ENCODE peak calls at places on chromosome 18, in ten cellular contexts. I, Q, D, X, R, O, B, Z, A and E are unnamed samples.

GRCh38 chr18:23066504-23067039 is 68.7 kb upstream of the CABLES1 start:
- DNase-seq in Z (no peak), Q (no peak), O (no peak), B (no peak), A (no peak), R (no peak), X (no peak), I (no peak), D (no peak), E (no peak)

GRCh38 chr18:13564579-13564978 is 161.8 kb downstream of the FAM210A start:
- DNase-seq in Z (peak), X (no peak), D (no peak), R (no peak), O (no peak), Q (no peak), A (peak), I (no peak), B (no peak), E (no peak)

GRCh38 chr18:41645600-41646360 is 309.3 kb upstream of the PIK3C3 start:
- DNase-seq in X (no peak), B (no peak), D (no peak), Z (no peak), Q (no peak), I (peak), O (no peak), R (no peak), A (no peak), E (no peak)

GRCh38 chr18:13513481-13513880 is 212.9 kb downstream of the FAM210A start:
- DNase-seq in X (no peak), Z (peak), I (no peak), D (no peak), B (no peak), O (no peak), Q (no peak), A (no peak), R (no peak), E (no peak)

GRCh38 chr18:12076424-12077140 is 17.1 kb upstream of the ANKRD62 start:
- DNase-seq in I (no peak), Z (no peak), D (no peak), Q (no peak), R (no peak), A (no peak), X (no peak), B (peak), O (no peak), E (no peak)

GRCh38 chr18:37565138-37565984 is at the start of gene CELF4:
- DNase-seq in Q (no peak), Z (no peak), X (no peak), R (no peak), I (no peak), O (no peak), D (no peak), A (peak), B (no peak), E (no peak)

GRCh38 chr18:30359521-30359920 is 683.0 kb downstream of the DSC3 start:
- DNase-seq in Z (no peak), D (no peak), O (no peak), X (no peak), A (no peak), I (no peak), R (no peak), Q (no peak), B (no peak), E (no peak)

GRCh38 chr18:5393779-5394178 is 98.3 kb upstream of the ZBTB14 start:
- DNase-seq in Z (no peak), A (no peak), R (no peak), Q (no peak), X (peak), D (peak), B (no peak), O (no peak), I (no peak), E (no peak)

GRCh38 chr18:67467188-67467587 is 49.3 kb downstream of the DSEL start:
- DNase-seq in O (no peak), Z (no peak), X (no peak), I (no peak), D (no peak), Q (no peak), R (no peak), B (no peak), A (peak), E (no peak)

GRCh38 chr18:77012751-77013550 is 119.6 kb downstream of the MBP start:
- DNase-seq in Z (no peak), O (no peak), I (no peak), X (no peak), Q (no peak), D (no peak), R (no peak), B (no peak), A (no peak), E (no peak)

GRCh38 chr18:27413495-27414401 is 228.6 kb upstream of the CHST9 start:
- DNase-seq in Z (no peak), X (peak), R (no peak), O (no peak), D (no peak), I (peak), Q (no peak), B (no peak), A (no peak), E (no peak)

GRCh38 chr18:72470391-72470790 is 73.8 kb downstream of the CBLN2 start:
- DNase-seq in O (no peak), B (no peak), Z (no peak), A (no peak), X (no peak), I (no peak), Q (no peak), R (no peak), D (no peak), E (no peak)

GRCh38 chr18:80096032-80096565 is 13.0 kb upstream of the ADNP2 start:
- DNase-seq in R (no peak), O (no peak), X (no peak), B (no peak), A (no peak), Z (no peak), D (no peak), I (peak), Q (no peak), E (no peak)

GRCh38 chr18:50203801-50204604 is 9.1 kb upstream of the MYO5B start:
- DNase-seq in I (peak), Q (no peak), Z (no peak), R (peak), O (no peak), A (peak), X (no peak), B (peak), D (no peak), E (no peak)

GRCh38 chr18:3457261-3457724 is 7.3 kb downstream of the TGIF1 start:
- DNase-seq in I (no peak), X (no peak), Z (no peak), R (no peak), O (no peak), A (no peak), Q (no peak), B (no peak), D (no peak), E (no peak)

GRCh38 chr18:76260941-76261472 is 234.0 kb downstream of the ZNF516 start:
- DNase-seq in X (no peak), A (no peak), B (no peak), Z (no peak), I (no peak), Q (no peak), O (no peak), D (no peak), R (no peak), E (no peak)

GRCh38 chr18:41887100-41887499 is 67.9 kb upstream of the PIK3C3 start:
- DNase-seq in Q (no peak), R (no peak), I (no peak), X (no peak), D (no peak), Z (no peak), A (no peak), B (peak), O (no peak), E (no peak)

GRCh38 chr18:63992751-63993150 is 22.9 kb downstream of the SERPINB8 start:
- DNase-seq in Q (no peak), B (no peak), O (no peak), I (no peak), A (no peak), Z (no peak), D (no peak), R (no peak), X (no peak), E (no peak)

GRCh38 chr18:36547544-36547943 is 250.0 kb downstream of the FHOD3 start:
- DNase-seq in Q (no peak), X (no peak), Z (no peak), B (no peak), D (no peak), O (no peak), I (no peak), A (no peak), R (no peak), E (no peak)

GRCh38 chr18:62637807-62638687 is 77.3 kb upstream of the PHLPP1 start:
- DNase-seq in Z (no peak), O (peak), I (no peak), A (peak), B (peak), R (peak), D (no peak), X (no peak), Q (peak), E (no peak)